ENCODE peak calls at places on chromosomes 4 and X, in six cellular contexts. A is AG04450, S is fibroblast of gingiva, B is HEK293T, K is A549, O is lung. N is an unnamed sample.

GRCh38 chrX:154436597-154437397 is at the start of gene GDI1:
- DNase-seq in B (peak), K (peak), O (peak), S (peak), A (no peak), N (no peak)

GRCh38 chr4:123676550-123677229 is 280.1 kb downstream of the SPRY1 start:
- DNase-seq in K (no peak), S (no peak), A (no peak), B (no peak), O (no peak), N (no peak)

GRCh38 chr4:185839770-185840169 is 27.8 kb upstream of the SORBS2 start:
- DNase-seq in B (peak), S (no peak), K (no peak), O (no peak), A (no peak), N (no peak)

GRCh38 chrX:133401539-133401938 is 13.8 kb downstream of the GPC4 start:
- DNase-seq in O (no peak), A (no peak), B (no peak), S (peak), K (no peak), N (no peak)

GRCh38 chrX:69142688-69143239 is 22.5 kb downstream of the PJA1 start:
- DNase-seq in B (no peak), A (no peak), S (no peak), K (no peak), O (no peak), N (no peak)

GRCh38 chr4:183098723-183099536 is at the start of gene WWC2:
- DNase-seq in B (peak), S (peak), A (peak), O (peak), K (peak), N (peak)

GRCh38 chr4:32909722-32910121 is 2189.6 kb downstream of the PCDH7 start:
- DNase-seq in O (no peak), A (no peak), S (no peak), K (no peak), B (no peak), N (no peak)

GRCh38 chr4:182688081-182688480 is 229.1 kb downstream of the DCTD start:
- DNase-seq in A (no peak), S (no peak), K (no peak), O (no peak), B (peak), N (no peak)

GRCh38 chr4:122508083-122508482 is 51.6 kb upstream of the IL2 start:
- DNase-seq in A (no peak), B (no peak), S (no peak), K (no peak), O (no peak), N (no peak)

N was measured in ureter.